ENCODE peak calls at places on chromosomes 2 and 18, in four cellular contexts. L, M, N and J are unnamed samples.

GRCh38 chr2:149467461-149467860 is 120.1 kb downstream of the MMADHC start:
- DNase-seq in L (no peak), M (no peak), N (no peak), J (no peak)

GRCh38 chr2:10647451-10647850 is 42.3 kb downstream of the NOL10 start:
- DNase-seq in L (no peak), M (no peak), N (no peak), J (no peak)

GRCh38 chr2:233688341-233688740 is 4.3 kb upstream of the UGT1A6 start:
- DNase-seq in L (no peak), M (no peak), N (no peak), J (no peak)

GRCh38 chr2:68936462-68936861 is 16.2 kb downstream of the GKN2 start:
- DNase-seq in L (peak; percentile 75), M (no peak), N (no peak), J (no peak)

GRCh38 chr18:42758851-42759250 is 356.6 kb downstream of the RIT2 start:
- DNase-seq in L (no peak), M (no peak), N (no peak), J (no peak)

GRCh38 chr2:174824098-174824497 is 59.8 kb upstream of the CHRNA1 start:
- DNase-seq in L (no peak), M (no peak), N (no peak), J (no peak)

GRCh38 chr2:101972621-101973434 is 18.9 kb upstream of the IL1R2 start:
- DNase-seq in L (no peak), M (no peak), N (no peak), J (no peak)

GRCh38 chr18:76592981-76593381 is 97.9 kb upstream of the ZNF516 start:
- DNase-seq in L (no peak), M (no peak), N (no peak), J (no peak)

GRCh38 chr2:28970464-28971160 is 10.5 kb upstream of the TOGARAM2 start:
- DNase-seq in L (no peak), M (no peak), N (no peak), J (no peak)

GRCh38 chr2:233121856-233122255 is 61.7 kb downstream of the INPP5D start:
- DNase-seq in L (peak; percentile 27), M (no peak), N (no peak), J (no peak)

GRCh38 chr2:233824373-233824772 is 30.0 kb downstream of the HJURP start:
- DNase-seq in L (no peak), M (no peak), N (no peak), J (no peak)

GRCh38 chr18:79914614-79915160 is 36.8 kb downstream of the SLC66A2 start:
- DNase-seq in L (no peak), M (peak; percentile 26), N (no peak), J (no peak)

GRCh38 chr2:210195066-210195852 is 24.1 kb upstream of the KANSL1L start:
- DNase-seq in L (no peak), M (no peak), N (no peak), J (peak; percentile 83)

GRCh38 chr2:120435671-120436459 is 89.9 kb downstream of the INHBB start:
- DNase-seq in L (no peak), M (no peak), N (no peak), J (no peak)

GRCh38 chr2:12649602-12650400 is 66.9 kb upstream of the TRIB2 start:
- DNase-seq in L (no peak), M (no peak), N (no peak), J (peak; percentile 82)

GRCh38 chr18:54127759-54128378 is 96.6 kb downstream of the MBD2 start:
- DNase-seq in L (no peak), M (no peak), N (no peak), J (peak; percentile 28)

GRCh38 chr18:24544141-24544498 is 83.7 kb downstream of the HRH4 start:
- DNase-seq in L (no peak), M (no peak), N (no peak), J (peak; percentile 11)

GRCh38 chr2:72515696-72516095 is 310.1 kb downstream of the EXOC6B start:
- DNase-seq in L (no peak), M (no peak), N (no peak), J (no peak)

GRCh38 chr18:13406770-13407169 is 188.2 kb downstream of the LDLRAD4 start:
- DNase-seq in L (no peak), M (no peak), N (no peak), J (no peak)

GRCh38 chr18:49020129-49020528 is 69.4 kb upstream of the SMAD7 start:
- DNase-seq in L (no peak), M (no peak), N (no peak), J (no peak)

GRCh38 chr2:188364033-188364432 is 72.4 kb downstream of the GULP1 start:
- DNase-seq in L (no peak), M (no peak), N (no peak), J (peak; percentile 70)

GRCh38 chr2:168992591-168993349 is 38.4 kb downstream of the ABCB11 start:
- DNase-seq in L (no peak), M (no peak), N (no peak), J (no peak)

GRCh38 chr2:200454839-200455801 is 54.7 kb downstream of the KCTD18 start:
- DNase-seq in L (no peak), M (no peak), N (no peak), J (no peak)

GRCh38 chr2:20141056-20141762 is 83.7 kb downstream of the SDC1 start:
- DNase-seq in L (peak; percentile 92), M (peak; percentile 47), N (no peak), J (peak; percentile 95)

GRCh38 chr2:219681301-219682290 is 54.2 kb downstream of the SLC4A3 start:
- DNase-seq in L (no peak), M (no peak), N (no peak), J (no peak)

GRCh38 chr2:66813976-66814375 is 379.1 kb downstream of the MEIS1 start:
- DNase-seq in L (no peak), M (no peak), N (no peak), J (no peak)

DNA sequence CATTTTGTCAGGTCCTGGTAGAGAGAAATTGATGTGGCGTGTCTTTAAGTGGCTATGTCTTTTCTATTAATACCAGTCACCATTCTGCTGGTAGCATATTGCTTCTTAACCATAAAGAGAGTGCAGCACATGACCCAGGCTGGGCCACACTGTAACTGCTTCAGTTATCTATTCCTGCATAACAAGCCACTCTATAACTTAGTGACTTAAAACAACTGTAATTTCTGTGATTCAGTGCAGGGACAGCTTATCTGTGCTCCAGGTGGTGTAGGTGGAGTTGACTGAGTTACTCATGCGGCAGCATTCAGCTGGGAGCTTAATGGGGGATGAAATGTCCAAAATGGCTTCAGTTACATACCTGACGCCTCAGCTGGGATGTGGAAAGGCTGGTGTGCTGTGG is 742.4 kb downstream of the SATB2 start:
- DNase-seq in L (no peak), M (no peak), N (no peak), J (no peak)
- H3K4me3 ChIP-seq in L (no peak overlapping the region), M (no peak overlapping the region), N (no peak overlapping the region), J (no peak overlapping the region)

GRCh38 chr2:47656715-47657600 is 126.0 kb upstream of the MSH6 start:
- DNase-seq in L (no peak), M (no peak), N (no peak), J (no peak)

GRCh38 chr2:47653909-47654789 is 128.8 kb upstream of the MSH6 start:
- DNase-seq in L (no peak), M (peak; percentile 62), N (no peak), J (peak; percentile 51)

GRCh38 chr2:47653036-47653435 is 129.9 kb upstream of the MSH6 start:
- DNase-seq in L (no peak), M (no peak), N (no peak), J (no peak)

GRCh38 chr2:47654790-47655562 is 128.0 kb upstream of the MSH6 start:
- DNase-seq in L (no peak), M (no peak), N (no peak), J (no peak)

GRCh38 chr2:47655563-47655880 is 127.4 kb upstream of the MSH6 start:
- DNase-seq in L (no peak), M (no peak), N (no peak), J (no peak)
- H3K4me3 ChIP-seq in L (no peak overlapping the region), M (no peak overlapping the region), N (no peak overlapping the region), J (no peak overlapping the region)

GRCh38 chr18:7566244-7566586 is 901 bp upstream of the PTPRM start:
- DNase-seq in L (no peak), M (no peak), N (no peak), J (no peak)
- H3K4me3 ChIP-seq in L (peak overlapping the region; percentile 99), M (peak overlapping the region; percentile 60), N (no peak overlapping the region), J (peak overlapping the region; percentile 84)

DNA sequence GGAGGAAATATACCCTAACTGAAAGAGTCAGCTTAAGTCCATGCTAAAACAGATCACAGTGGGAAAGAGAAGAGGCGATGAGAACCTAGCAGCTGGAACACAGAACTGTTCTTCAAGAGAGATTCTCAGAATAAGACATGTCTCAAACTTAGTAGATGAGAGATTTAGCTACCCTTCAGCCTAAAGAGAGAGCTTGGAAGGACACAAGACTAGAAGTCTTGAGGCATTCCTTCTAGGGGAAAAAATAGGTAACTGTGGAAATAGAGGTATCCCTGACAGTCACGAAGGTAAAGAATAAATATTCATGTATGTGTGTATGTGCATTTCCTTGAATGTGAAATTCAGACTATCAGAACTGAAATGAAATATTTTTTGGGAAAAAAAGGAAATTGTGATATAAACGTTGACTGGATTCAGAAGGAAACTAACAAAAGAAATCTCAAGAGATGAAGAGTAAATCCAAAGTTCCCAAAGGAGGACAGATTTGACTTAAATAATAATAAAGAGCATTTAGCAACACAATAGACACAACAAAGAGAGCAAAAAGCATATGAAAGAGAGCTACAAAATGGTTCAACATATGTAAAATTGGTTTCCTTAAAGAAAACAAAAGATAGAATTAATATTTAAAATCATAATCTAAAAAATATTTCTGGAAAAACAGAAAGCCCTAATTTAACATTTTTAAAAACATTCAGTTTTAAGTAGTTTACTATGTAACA is 258.7 kb downstream of the LRP1B start:
- DNase-seq in L (no peak), M (no peak), N (no peak), J (no peak)
- H3K4me3 ChIP-seq in L (no peak overlapping the region), M (no peak overlapping the region), N (no peak overlapping the region), J (no peak overlapping the region)

GRCh38 chr2:96529376-96530143 is 7.0 kb upstream of the ARID5A start:
- DNase-seq in L (no peak), M (no peak), N (no peak), J (no peak)

GRCh38 chr2:96528680-96529375 is 7.7 kb upstream of the ARID5A start:
- DNase-seq in L (no peak), M (no peak), N (no peak), J (peak; percentile 1)

GRCh38 chr2:96526615-96527014 is 9.9 kb upstream of the ARID5A start:
- DNase-seq in L (no peak), M (no peak), N (no peak), J (peak; percentile 1)

GRCh38 chr2:96527052-96527964 is 9.2 kb upstream of the ARID5A start:
- DNase-seq in L (peak; percentile 47), M (peak; percentile 75), N (peak; percentile 62), J (no peak)

DNA sequence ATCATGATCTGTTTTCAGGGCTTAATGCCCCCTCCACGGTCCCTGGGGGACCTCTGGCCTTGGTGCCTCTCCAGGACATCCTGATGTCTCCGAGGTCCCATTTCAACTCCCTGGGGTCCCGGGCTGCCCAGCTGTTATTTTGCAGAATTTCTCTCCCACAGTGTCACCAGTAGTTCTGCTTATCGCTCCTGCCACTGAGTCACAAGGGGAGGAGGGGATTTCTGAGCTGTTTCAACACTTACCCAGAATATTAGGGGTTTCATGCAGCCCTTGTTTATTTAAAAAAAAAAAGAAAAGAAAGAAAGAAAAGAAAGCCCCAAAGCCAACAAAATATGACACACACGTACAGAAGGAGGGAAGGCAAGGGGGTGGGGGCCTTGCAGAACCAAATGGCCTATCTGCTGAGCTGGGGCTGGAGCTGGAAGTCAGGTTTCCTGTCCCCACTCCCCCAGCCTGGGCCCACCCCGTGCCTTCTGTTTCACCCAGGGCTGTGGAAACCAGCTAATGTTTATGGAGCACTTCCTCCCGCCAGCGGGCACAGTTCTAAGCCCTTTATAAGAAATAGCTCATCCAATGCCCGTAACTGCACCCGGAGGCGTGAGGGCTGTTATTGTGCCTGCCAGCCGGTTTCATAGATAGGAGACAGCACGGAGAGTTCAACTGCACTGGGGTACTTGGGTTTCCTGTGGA is 8.4 kb upstream of the ARID5A start:
- DNase-seq in L (no peak), M (peak; percentile 70), N (peak; percentile 69), J (peak; percentile 15)
- H3K4me3 ChIP-seq in L (no peak overlapping the region), M (peak overlapping the region; percentile 68), N (peak overlapping the region; percentile 10), J (peak overlapping the region; percentile 30)